ENCODE peak calls at places on chromosomes 6 and 20, in seven cellular contexts. A is fibroblast of pulmonary artery, U is spleen, M is ovary, N is astrocyte, D is fibroblast of lung, T is left ventricle myocardium inferior. J is an unnamed sample.

GRCh38 chr6:170025341-170026271 is 265.3 kb downstream of the DLL1 start:
- DNase-seq in A (no peak), U (peak; percentile 54), M (peak; percentile 32), N (no peak), D (no peak), T (no peak), J (no peak)

GRCh38 chr6:10383312-10384063 is 31.4 kb downstream of the TFAP2A start:
- DNase-seq in A (no peak), U (no peak), M (no peak), N (no peak), D (no peak), T (no peak), J (no peak)

GRCh38 chr6:126261792-126262421 is 78.0 kb upstream of the CENPW start:
- DNase-seq in A (no peak), U (no peak), M (no peak), N (no peak), D (no peak), T (no peak), J (no peak)

GRCh38 chr20:31894980-31895675 is 24.7 kb downstream of the TTLL9 start:
- DNase-seq in A (peak; percentile 64), U (no peak), M (no peak), N (peak; percentile 11), D (peak; percentile 20), T (peak; percentile 29), J (peak; percentile 73)

GRCh38 chr6:167469101-167469500 is 144.2 kb downstream of the TTLL2 start:
- DNase-seq in A (no peak), U (no peak), M (no peak), N (no peak), D (no peak), T (no peak), J (no peak)

GRCh38 chr20:51176846-51177245 is 153.9 kb upstream of the KCNG1 start:
- DNase-seq in A (peak; percentile 56), U (no peak), M (no peak), N (peak; percentile 77), D (no peak), T (no peak), J (no peak)

GRCh38 chr6:87628881-87629280 is 38.9 kb downstream of the ORC3 start:
- DNase-seq in A (peak; percentile 31), U (no peak), M (no peak), N (peak; percentile 70), D (peak; percentile 28), T (no peak), J (peak; percentile 76)

GRCh38 chr6:30841644-30842504 is 42.4 kb upstream of the DDR1 start:
- DNase-seq in A (peak; percentile 67), U (no peak), M (no peak), N (peak; percentile 89), D (peak; percentile 54), T (no peak), J (no peak)

GRCh38 chr20:10438217-10438616 is 3.1 kb downstream of the SLX4IP start:
- DNase-seq in A (no peak), U (no peak), M (no peak), N (no peak), D (no peak), T (no peak), J (no peak)

GRCh38 chr6:29568021-29568420 is 8.5 kb upstream of the UBD start:
- DNase-seq in A (no peak), U (no peak), M (no peak), N (no peak), D (peak; percentile 8), T (no peak), J (peak; percentile 17)

GRCh38 chr20:44196278-44196677 is 9.3 kb upstream of the JPH2 start:
- DNase-seq in A (no peak), U (no peak), M (no peak), N (no peak), D (no peak), T (no peak), J (no peak)
- TF ChIP-seq CTCF in A (peak; percentile 21), U (no peak), M (no peak), N (no peak), D (no peak), T (no peak), J (peak; percentile 37)

DNA sequence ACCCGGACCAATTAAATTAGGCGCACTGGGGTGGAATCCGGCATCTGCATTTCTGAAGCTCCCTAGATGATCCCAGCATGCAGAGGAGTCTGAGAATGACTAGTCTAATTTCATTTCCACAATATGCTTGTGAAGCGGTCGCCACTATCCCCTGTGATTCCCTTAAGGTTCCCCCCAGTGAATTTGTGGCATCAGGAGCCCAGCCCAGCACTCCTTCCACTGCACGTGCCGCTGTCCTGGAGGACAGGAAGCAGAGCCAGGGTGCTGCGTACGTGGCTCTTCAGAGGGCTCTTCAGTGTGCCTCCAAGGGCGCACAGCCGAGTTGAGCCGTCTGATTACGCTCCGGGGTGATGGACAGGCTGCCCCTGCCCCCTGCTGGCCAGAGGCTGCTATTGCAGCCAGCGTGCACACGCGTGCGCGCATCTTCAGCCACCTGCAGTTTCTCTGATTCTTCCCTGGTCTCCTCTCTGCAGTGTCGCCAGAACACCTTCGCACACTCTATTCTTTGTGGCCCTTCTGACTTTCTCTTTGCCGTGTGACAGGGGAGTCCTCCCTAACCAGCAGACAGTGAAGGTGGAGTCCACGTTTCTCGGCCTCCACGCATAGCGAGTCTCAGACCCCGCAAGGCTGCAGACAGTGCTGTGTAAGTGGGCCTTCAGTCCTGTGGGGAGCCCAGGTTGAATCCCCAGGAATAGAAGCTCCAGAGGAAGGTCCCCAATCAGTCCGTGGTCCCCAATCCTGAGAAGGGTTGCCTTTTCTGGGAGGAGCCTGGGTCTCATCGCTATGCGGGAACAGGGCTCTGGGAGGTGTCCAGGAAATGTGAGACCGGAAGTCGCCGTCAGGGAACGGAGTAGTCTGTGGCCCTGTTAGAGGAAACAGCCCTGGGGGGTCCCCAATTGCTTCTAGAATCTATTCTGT is 16.5 kb upstream of the NCR2 start:
- DNase-seq in A (peak; percentile 82), U (peak; percentile 97), M (peak; percentile 82), N (peak; percentile 45), D (peak; percentile 80), T (peak; percentile 83), J (peak; percentile 70)
- H3K4me3 ChIP-seq in A (peak overlapping the region; percentile 41), U (no peak overlapping the region), M (no peak overlapping the region), N (peak overlapping the region; percentile 49), D (no peak overlapping the region), T (peak overlapping the region; percentile 55), J (peak overlapping the region; percentile 40)

GRCh38 chr6:50087231-50087954 is 37.7 kb upstream of the DEFB112 start:
- DNase-seq in A (peak; percentile 7), U (no peak), M (no peak), N (peak; percentile 56), D (peak; percentile 57), T (no peak), J (peak; percentile 91)
- TF ChIP-seq CTCF in A (no peak), U (no peak), M (no peak), N (peak; percentile 12), D (peak; percentile 12), T (no peak), J (peak; percentile 42)

GRCh38 chr20:41169184-41169690 is 31.9 kb downstream of the PLCG1 start:
- DNase-seq in A (no peak), U (no peak), M (peak; percentile 21), N (no peak), D (no peak), T (no peak), J (no peak)

GRCh38 chr20:41167118-41167470 is 29.8 kb downstream of the PLCG1 start:
- DNase-seq in A (no peak), U (peak; percentile 47), M (peak; percentile 13), N (no peak), D (no peak), T (no peak), J (no peak)

GRCh38 chr20:41168281-41169183 is 31.2 kb downstream of the PLCG1 start:
- DNase-seq in A (no peak), U (peak; percentile 57), M (peak; percentile 25), N (no peak), D (no peak), T (no peak), J (no peak)

GRCh38 chr20:41166201-41167117 is 29.1 kb downstream of the PLCG1 start:
- DNase-seq in A (no peak), U (peak; percentile 62), M (peak; percentile 25), N (no peak), D (no peak), T (no peak), J (no peak)

GRCh38 chr20:41167481-41168253 is 30.3 kb downstream of the PLCG1 start:
- DNase-seq in A (no peak), U (peak; percentile 59), M (peak; percentile 10), N (no peak), D (no peak), T (no peak), J (no peak)
- H3K4me3 ChIP-seq in A (no peak overlapping the region), U (no peak overlapping the region), M (no peak overlapping the region), N (no peak overlapping the region), D (no peak overlapping the region), T (no peak overlapping the region), J (no peak overlapping the region)

GRCh38 chr20:20452254-20452676 is 84.4 kb downstream of the INSM1 start:
- DNase-seq in A (peak; percentile 59), U (peak; percentile 91), M (peak; percentile 51), N (peak; percentile 80), D (peak; percentile 79), T (peak; percentile 46), J (peak; percentile 53)
- TF ChIP-seq CTCF in A (no peak), U (no peak), M (no peak), N (no peak), D (no peak), T (no peak), J (no peak)

GRCh38 chr6:89308525-89309400 is 6.3 kb downstream of the GABRR2 start:
- DNase-seq in A (no peak), U (no peak), M (no peak), N (no peak), D (no peak), T (no peak), J (no peak)

GRCh38 chr6:89313006-89313405 is 2.1 kb downstream of the GABRR2 start:
- DNase-seq in A (peak; percentile 80), U (no peak), M (no peak), N (peak; percentile 92), D (peak; percentile 91), T (no peak), J (peak; percentile 95)

GRCh38 chr6:89310929-89311328 is 4.2 kb downstream of the GABRR2 start:
- DNase-seq in A (no peak), U (no peak), M (no peak), N (peak; percentile 30), D (no peak), T (no peak), J (peak; percentile 15)

GRCh38 chr6:89311853-89312531 is 3.1 kb downstream of the GABRR2 start:
- DNase-seq in A (peak; percentile 90), U (no peak), M (peak; percentile 69), N (peak; percentile 69), D (peak; percentile 70), T (peak; percentile 54), J (peak; percentile 72)

DNA sequence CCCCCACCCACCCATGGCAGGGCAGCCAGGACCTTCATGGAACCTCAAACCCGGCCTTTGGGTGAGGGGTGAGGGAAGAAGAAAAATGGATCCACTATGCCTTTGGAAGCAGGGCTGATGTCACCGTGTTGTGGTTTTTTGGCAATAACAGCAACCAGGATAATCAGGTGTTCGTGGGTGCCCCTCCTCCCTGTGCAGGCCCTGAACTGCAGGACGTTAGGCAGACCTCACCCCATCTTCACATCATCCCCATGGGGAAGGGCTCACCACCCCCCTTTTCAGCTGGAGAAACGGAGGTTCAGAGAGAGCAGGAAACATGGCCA is 3.6 kb downstream of the GABRR2 start:
- DNase-seq in A (no peak), U (no peak), M (no peak), N (no peak), D (no peak), T (no peak), J (no peak)
- H3K4me3 ChIP-seq in A (no peak overlapping the region), U (no peak overlapping the region), M (no peak overlapping the region), N (no peak overlapping the region), D (no peak overlapping the region), T (peak overlapping the region; percentile 39), J (no peak overlapping the region)

J was measured in AG10803.